ENCODE peak calls at places on chromosomes 3 and 15, in five cellular contexts. C, L, D, Y and N are unnamed samples.

GRCh38 chr3:59829527-59829926 is 779.7 kb upstream of the CFAP20DC start:
- DNase-seq in C (no peak), L (no peak), D (no peak), Y (no peak), N (no peak)

GRCh38 chr3:9143180-9143579 is 106.3 kb downstream of the SRGAP3 start:
- DNase-seq in C (no peak), L (no peak), D (no peak), Y (no peak), N (no peak)

GRCh38 chr3:54801977-54802376 is 125.9 kb downstream of the LRTM1 start:
- DNase-seq in C (no peak), L (no peak), D (no peak), Y (no peak), N (no peak)

GRCh38 chr15:61989698-61990097 is 70.5 kb downstream of the VPS13C start:
- DNase-seq in C (no peak), L (peak), D (no peak), Y (no peak), N (no peak)

GRCh38 chr3:1609416-1609815 is 489.2 kb upstream of the CNTN4 start:
- DNase-seq in C (no peak), L (no peak), D (no peak), Y (no peak), N (no peak)

GRCh38 chr3:24185738-24186384 is 240.8 kb downstream of the NR1D2 start:
- DNase-seq in C (no peak), L (peak), D (peak), Y (peak), N (peak)

GRCh38 chr3:49703443-49703927 is 14.1 kb downstream of the RNF123 start:
- DNase-seq in C (no peak), L (peak), D (peak), Y (peak), N (peak)

GRCh38 chr3:177852001-177852400 is 654.7 kb upstream of the TBL1XR1 start:
- DNase-seq in C (no peak), L (no peak), D (no peak), Y (no peak), N (no peak)

GRCh38 chr3:130811552-130811951 is 64.9 kb upstream of the PIK3R4 start:
- DNase-seq in C (no peak), L (no peak), D (no peak), Y (no peak), N (no peak)